ENCODE peak calls at places on chromosomes 7 and 10, in nine cellular contexts. W is cardiac fibroblast; D is NCI-H1436; A is activated naive CD4-positive, alpha-beta T cell treated with anti-CD3 and anti-CD28 coated beads, Interleukin-2, amount 50 U/mL, for 16 hours; G is GM12865; X is activated effector memory CD4-positive, alpha-beta T cell treated with Interleukin-2 at 50 U/mL for 16 hours; Z is amniotic stem cell; R is GM04504; J is stimulated activated CD8-positive, alpha-beta memory T cell treated with anti-CD3 and anti-CD28 coated beads, Interleukin-4, amount 100 ng/mL, for 48 hours. P is an unnamed sample.
A peak's percentile ranks its signal among the peaks of the same experiment; 100 is the strongest.

GRCh38 chr7:38796636-38797501 is 112.1 kb downstream of the VPS41 start:
- DNase-seq in W (peak; percentile 61), D (peak; percentile 23), A (peak; percentile 38), G (peak; percentile 50), X (no peak), Z (no peak), R (peak; percentile 24), J (peak; percentile 53), P (peak; percentile 22)

GRCh38 chr7:80841566-80842478 is 77.0 kb downstream of the SEMA3C start:
- DNase-seq in W (no peak), D (no peak), A (no peak), G (no peak), X (no peak), Z (no peak), R (no peak), J (no peak), P (no peak)

GRCh38 chr7:115779561-115779960 is 251.0 kb downstream of the TFEC start:
- DNase-seq in W (no peak), D (no peak), A (no peak), G (no peak), X (no peak), Z (no peak), R (no peak), J (no peak), P (no peak)

GRCh38 chr10:131174211-131174565 is 137.3 kb downstream of the TCERG1L start:
- DNase-seq in W (no peak), D (no peak), A (no peak), G (no peak), X (no peak), Z (no peak), R (no peak), J (no peak), P (no peak)

GRCh38 chr10:74825371-74826141 is 844 bp upstream of the KAT6B start:
- DNase-seq in W (no peak), D (peak; percentile 31), A (peak; percentile 60), G (no peak), X (peak; percentile 55), Z (no peak), R (no peak), J (no peak), P (no peak)

GRCh38 chr10:123808873-123809272 is 82.7 kb downstream of the CPXM2 start:
- DNase-seq in W (peak; percentile 61), D (no peak), A (no peak), G (no peak), X (no peak), Z (peak; percentile 81), R (peak; percentile 73), J (no peak), P (no peak)

GRCh38 chr10:129679207-129679606 is 212.2 kb downstream of the MGMT start:
- DNase-seq in W (no peak), D (no peak), A (no peak), G (no peak), X (no peak), Z (no peak), R (no peak), J (no peak), P (no peak)

GRCh38 chr10:21334891-21335696 is 190.4 kb downstream of the SKIDA1 start:
- DNase-seq in W (peak; percentile 92), D (no peak), A (no peak), G (no peak), X (no peak), Z (peak; percentile 79), R (peak; percentile 84), J (no peak), P (no peak)

GRCh38 chr7:17236603-17237002 is 61.8 kb upstream of the AHR start:
- DNase-seq in W (peak; percentile 51), D (no peak), A (no peak), G (no peak), X (no peak), Z (no peak), R (no peak), J (no peak), P (no peak)

GRCh38 chr10:68604441-68604840 is 44.3 kb downstream of the TET1 start:
- DNase-seq in W (no peak), D (no peak), A (no peak), G (no peak), X (no peak), Z (no peak), R (no peak), J (no peak), P (no peak)

GRCh38 chr7:24370541-24370940 is 86.6 kb downstream of the NPY start:
- DNase-seq in W (no peak), D (no peak), A (no peak), G (no peak), X (no peak), Z (no peak), R (no peak), J (no peak), P (no peak)